ENCODE peak calls at places on chromosomes 16 and 17, in six cellular contexts. S is sigmoid colon, C is ovary, X is choroid plexus epithelial cell, H is left ventricle myocardium inferior, Z is HCT116. V is an unnamed sample.

GRCh38 chr16:74748710-74749073 is 25.9 kb downstream of the FA2H start:
- DNase-seq in S (no peak), C (no peak), X (no peak), H (no peak), Z (no peak), V (no peak)

GRCh38 chr17:45436161-45436560 is 3.5 kb upstream of the ARHGAP27 start:
- DNase-seq in S (no peak), C (no peak), X (no peak), H (no peak), Z (no peak), V (no peak)

GRCh38 chr16:78175287-78175686 is 75.8 kb downstream of the WWOX start:
- DNase-seq in S (no peak), C (no peak), X (no peak), H (no peak), Z (no peak), V (peak)

GRCh38 chr17:62780273-62780672 is 27.8 kb downstream of the MARCHF10 start:
- DNase-seq in S (no peak), C (no peak), X (no peak), H (peak), Z (no peak), V (no peak)

GRCh38 chr16:87203060-87203656 is 114.0 kb downstream of the C16orf95 start:
- DNase-seq in S (no peak), C (no peak), X (peak), H (peak), Z (peak), V (peak)

GRCh38 chr16:56744996-56745640 is 15.2 kb downstream of the NUP93 start:
- DNase-seq in S (no peak), C (no peak), X (no peak), H (no peak), Z (no peak), V (no peak)

GRCh38 chr16:65781363-65781762 is 585.1 kb upstream of the CDH5 start:
- DNase-seq in S (no peak), C (no peak), X (peak), H (no peak), Z (no peak), V (peak)

GRCh38 chr16:70737377-70738082 is 51.7 kb upstream of the MTSS2 start:
- DNase-seq in S (peak), C (peak), X (peak), H (peak), Z (no peak), V (peak)

GRCh38 chr17:40598021-40598927 is 33.0 kb upstream of the CCR7 start:
- DNase-seq in S (no peak), C (no peak), X (no peak), H (no peak), Z (no peak), V (no peak)

GRCh38 chr17:75774471-75774987 is 9.5 kb upstream of the GALK1 start:
- DNase-seq in S (peak), C (no peak), X (no peak), H (no peak), Z (no peak), V (no peak)

DNA sequence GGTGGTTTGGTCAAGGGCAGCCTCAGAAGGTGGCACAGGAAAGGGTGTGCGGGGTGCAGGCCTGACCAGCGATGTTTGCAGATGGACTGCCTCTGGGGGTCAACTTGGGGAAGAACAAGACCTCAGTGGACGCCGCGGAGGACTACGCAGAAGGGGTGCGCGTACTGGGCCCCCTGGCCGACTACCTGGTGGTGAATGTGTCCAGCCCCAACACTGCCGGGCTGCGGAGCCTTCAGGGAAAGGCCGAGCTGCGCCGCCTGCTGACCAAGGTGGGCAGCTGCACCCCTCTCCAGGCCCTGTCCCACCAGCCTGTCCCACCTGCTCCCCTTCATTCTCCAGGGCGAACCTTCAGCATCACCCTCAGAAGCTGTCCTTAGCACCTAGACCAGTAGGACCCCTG is 12.5 kb downstream of the DHODH start:
- DNase-seq in S (no peak), C (no peak), X (no peak), H (no peak), Z (no peak), V (no peak)
- TF ChIP-seq CTCF in S (no peak), C (no peak), X (peak), H (peak), Z (peak), V (peak)

DNA sequence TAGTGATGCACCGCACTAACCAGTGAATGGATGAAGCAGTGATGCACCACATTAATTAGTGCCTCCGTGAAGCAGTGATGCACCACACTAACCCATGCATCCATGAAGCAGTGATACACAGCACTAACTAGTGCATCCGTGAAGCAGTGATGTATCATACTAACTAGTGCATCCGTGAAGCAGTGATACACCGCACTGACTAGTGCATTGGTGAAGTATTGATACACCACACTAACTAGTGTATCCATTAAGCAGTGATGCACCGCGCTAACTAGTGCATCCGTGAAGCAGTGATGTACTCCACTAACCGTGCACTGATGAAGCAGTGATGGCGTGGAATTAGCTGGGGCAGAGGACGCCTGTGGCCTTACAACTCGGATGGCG is 80.6 kb upstream of the NKD1 start:
- DNase-seq in S (no peak), C (no peak), X (no peak), H (no peak), Z (no peak), V (no peak)
- H3K4me3 ChIP-seq in S (peak), C (peak), X (no peak), H (peak), Z (peak), V (no peak)

GRCh38 chr17:6575596-6575988 is 19.2 kb upstream of the PITPNM3 start:
- DNase-seq in S (no peak), C (no peak), X (no peak), H (no peak), Z (no peak), V (no peak)

GRCh38 chr17:6576038-6576437 is 19.7 kb upstream of the PITPNM3 start:
- DNase-seq in S (no peak), C (no peak), X (no peak), H (no peak), Z (no peak), V (no peak)

GRCh38 chr17:6577686-6578263 is 21.4 kb upstream of the PITPNM3 start:
- DNase-seq in S (no peak), C (no peak), X (no peak), H (no peak), Z (peak), V (no peak)

GRCh38 chr17:6580628-6581027 is 24.3 kb upstream of the PITPNM3 start:
- DNase-seq in S (no peak), C (no peak), X (no peak), H (no peak), Z (no peak), V (no peak)

DNA sequence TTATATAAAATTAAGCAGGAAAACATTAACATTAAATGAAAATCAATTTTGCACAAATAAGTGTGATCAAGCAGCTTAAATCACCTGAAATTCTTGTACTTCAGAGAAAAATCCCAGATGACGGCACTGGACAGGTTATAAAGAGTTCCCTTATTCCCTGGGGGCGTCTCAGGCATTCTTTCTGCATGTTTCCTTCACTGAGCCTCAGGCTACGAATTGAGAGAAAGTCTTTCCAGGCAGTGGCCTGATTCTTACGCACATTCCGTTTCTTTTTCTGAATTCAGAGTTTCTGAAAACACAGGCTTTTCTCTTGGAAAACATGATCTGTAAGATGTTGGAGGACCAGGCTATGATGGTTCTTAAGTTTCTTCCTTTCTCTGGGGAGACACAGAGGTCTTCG is 22.1 kb upstream of the PITPNM3 start:
- DNase-seq in S (no peak), C (no peak), X (no peak), H (no peak), Z (no peak), V (no peak)
- TF ChIP-seq CTCF in S (no peak), C (no peak), X (no peak), H (no peak), Z (no peak), V (no peak)

GRCh38 chr17:77375526-77375916 is 234.8 kb downstream of the SEC14L1 start:
- DNase-seq in S (peak), C (no peak), X (no peak), H (no peak), Z (no peak), V (no peak)
- H3K4me3 ChIP-seq in S (peak), C (no peak), X (peak), H (peak), Z (no peak), V (peak)

DNA sequence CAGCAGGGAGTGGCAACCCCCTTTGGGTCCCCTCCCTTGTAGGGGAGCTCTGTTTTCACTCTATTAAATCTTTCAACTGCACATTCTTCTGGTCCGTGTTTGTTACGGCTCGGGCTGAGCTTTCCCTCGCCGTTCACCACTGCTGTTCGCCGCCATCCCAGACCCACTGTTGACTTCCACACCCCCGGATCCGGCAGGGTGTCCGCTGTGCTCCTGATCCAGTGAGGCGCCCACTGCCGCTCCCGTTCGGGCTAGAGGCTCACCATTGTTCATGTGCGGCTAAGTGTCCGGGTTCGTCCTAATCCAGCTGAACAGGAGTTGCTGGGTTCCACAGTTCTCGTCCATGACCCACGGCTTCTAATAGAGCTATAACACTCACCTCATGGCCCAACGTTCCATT is 408.1 kb downstream of the KCNJ2 start:
- DNase-seq in S (no peak), C (no peak), X (no peak), H (no peak), Z (no peak), V (no peak)
- TF ChIP-seq CTCF in S (no peak), C (no peak), X (no peak), H (no peak), Z (no peak), V (no peak)

GRCh38 chr16:10180042-10180770 is 2.0 kb downstream of the GRIN2A start:
- DNase-seq in S (no peak), C (no peak), X (no peak), H (no peak), Z (no peak), V (no peak)
- H3K4me3 ChIP-seq in S (no peak), C (no peak), X (no peak), H (no peak), Z (no peak), V (no peak)

DNA sequence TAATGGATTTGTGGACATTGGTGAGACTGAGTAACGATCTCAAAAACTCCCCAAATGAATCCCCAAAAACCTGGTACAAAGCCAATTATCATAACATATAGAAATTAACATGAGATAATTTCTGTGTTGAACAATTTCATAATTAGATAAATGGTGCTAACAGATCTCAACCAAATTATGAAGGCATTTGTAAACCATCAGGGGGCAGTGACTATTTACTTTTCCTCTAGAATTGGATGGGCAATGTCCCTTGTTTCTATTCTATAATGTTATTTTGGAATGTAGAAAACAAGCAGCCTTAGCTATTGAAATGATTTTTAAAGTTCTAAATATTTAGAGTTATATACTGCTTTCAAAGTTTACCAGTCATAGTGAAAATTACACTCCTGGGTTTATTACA is 57.8 kb downstream of the MYH10 start:
- DNase-seq in S (no peak), C (no peak), X (peak), H (no peak), Z (no peak), V (peak)
- TF ChIP-seq CTCF in S (no peak), C (no peak), X (peak), H (peak), Z (peak), V (peak)

DNA sequence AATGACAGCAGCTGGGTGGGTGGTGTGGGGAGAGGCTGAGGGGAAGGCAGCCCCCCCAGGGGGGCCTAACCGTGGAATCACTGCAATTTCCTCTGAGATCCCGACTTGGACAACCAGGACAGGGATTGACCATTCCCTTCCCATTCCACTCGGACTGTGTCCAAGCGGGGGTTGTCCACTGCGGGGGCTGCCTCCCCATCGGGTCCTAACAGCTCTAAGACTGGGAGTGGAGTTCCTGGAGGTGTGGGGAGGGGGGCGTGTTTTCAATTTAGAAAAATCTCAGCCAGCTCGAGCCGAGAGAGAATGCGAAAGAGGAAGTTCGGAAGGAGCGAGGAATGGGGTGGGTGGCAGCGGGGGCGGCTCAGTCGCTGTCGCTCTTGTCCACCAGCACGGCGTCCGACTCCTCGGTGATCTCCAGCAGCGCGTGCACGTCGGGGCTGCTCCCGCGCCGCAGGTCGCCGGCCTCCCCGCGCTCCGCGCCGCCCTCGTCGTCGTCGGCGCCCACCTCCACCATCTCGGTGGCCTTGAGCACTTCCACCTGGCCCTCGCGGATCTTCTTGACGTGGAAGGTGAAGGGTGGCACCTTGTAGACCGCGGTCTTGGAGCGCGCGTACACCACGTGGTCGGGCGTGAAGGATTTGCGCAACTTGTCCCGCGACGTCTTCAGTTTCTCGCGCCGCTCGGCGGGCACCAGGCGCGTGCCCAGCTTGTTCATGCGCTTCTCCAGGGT is 16.2 kb upstream of the STAT3 start:
- DNase-seq in S (no peak), C (no peak), X (no peak), H (no peak), Z (no peak), V (no peak)
- H3K4me3 ChIP-seq in S (no peak), C (no peak), X (no peak), H (no peak), Z (no peak), V (no peak)

V was measured in fibroblast of the aortic adventitia.